ENCODE peak calls at places on chromosome 20, in four cellular contexts. One of them, this sample, is unnamed.

GRCh38 chr20:51563597-51564332 is 21.2 kb upstream of the NFATC2 start:
- DNase-seq in WTC11: peak
- DNase-seq in K562: peak
- DNase-seq in H1: peak
- DNase-seq in this sample: peak

GRCh38 chr20:61262036-61262435 is 10.0 kb downstream of the CDH4 start:
- DNase-seq in K562: no peak
- DNase-seq in H1: no peak
- DNase-seq in WTC11: no peak
- DNase-seq in this sample: no peak

GRCh38 chr20:47365023-47365764 is 8.7 kb upstream of the ZMYND8 start:
- DNase-seq in K562: peak
- DNase-seq in H1: no peak
- DNase-seq in WTC11: no peak
- DNase-seq in this sample: no peak

GRCh38 chr20:19964289-19965263 is 52.6 kb upstream of the NAA20 start:
- DNase-seq in K562: peak
- DNase-seq in WTC11: no peak
- DNase-seq in H1: no peak
- DNase-seq in this sample: no peak

GRCh38 chr20:29741594-29741893 is 1515.9 kb upstream of the DEFB115 start:
- DNase-seq in H1: no peak
- DNase-seq in K562: no peak
- DNase-seq in WTC11: no peak
- DNase-seq in this sample: no peak

GRCh38 chr20:3745686-3746173 is 13.2 kb downstream of the HSPA12B start:
- DNase-seq in WTC11: no peak
- DNase-seq in H1: peak
- DNase-seq in K562: no peak
- DNase-seq in this sample: no peak

GRCh38 chr20:33697129-33697528 is 10.9 kb upstream of the E2F1 start:
- DNase-seq in H1: no peak
- DNase-seq in K562: no peak
- DNase-seq in WTC11: no peak
- DNase-seq in this sample: peak

GRCh38 chr20:52219441-52219840 is 27.9 kb upstream of the ZFP64 start:
- DNase-seq in K562: no peak
- DNase-seq in WTC11: peak
- DNase-seq in H1: no peak
- DNase-seq in this sample: no peak

GRCh38 chr20:18391686-18392085 is 75.1 kb downstream of the DZANK1 start:
- DNase-seq in H1: no peak
- DNase-seq in WTC11: no peak
- DNase-seq in K562: no peak
- DNase-seq in this sample: no peak

GRCh38 chr20:43744121-43744520 is 17.3 kb upstream of the GTSF1L start:
- DNase-seq in H1: no peak
- DNase-seq in K562: no peak
- DNase-seq in WTC11: no peak
- DNase-seq in this sample: no peak

GRCh38 chr20:45019027-45019763 is 52.9 kb downstream of the STK4 start:
- DNase-seq in K562: no peak
- DNase-seq in H1: no peak
- DNase-seq in WTC11: no peak
- DNase-seq in this sample: no peak

GRCh38 chr20:61118429-61119224 is 133.4 kb upstream of the CDH4 start:
- DNase-seq in H1: no peak
- DNase-seq in K562: no peak
- DNase-seq in WTC11: no peak
- DNase-seq in this sample: no peak

GRCh38 chr20:48733296-48733790 is 94.5 kb downstream of the PREX1 start:
- DNase-seq in H1: no peak
- DNase-seq in WTC11: no peak
- DNase-seq in K562: no peak
- DNase-seq in this sample: no peak

GRCh38 chr20:19024296-19025035 is 188.0 kb upstream of the SLC24A3 start:
- DNase-seq in H1: peak
- DNase-seq in K562: no peak
- DNase-seq in WTC11: no peak
- DNase-seq in this sample: no peak

GRCh38 chr20:11368965-11369711 is 548.6 kb upstream of the BTBD3 start:
- DNase-seq in K562: no peak
- DNase-seq in H1: no peak
- DNase-seq in WTC11: no peak
- DNase-seq in this sample: no peak

GRCh38 chr20:59802471-59803221 is 130.8 kb downstream of the SYCP2 start:
- DNase-seq in H1: no peak
- DNase-seq in K562: no peak
- DNase-seq in WTC11: no peak
- DNase-seq in this sample: peak

GRCh38 chr20:16699287-16699686 is 30.5 kb upstream of the SNRPB2 start:
- DNase-seq in H1: no peak
- DNase-seq in K562: no peak
- DNase-seq in WTC11: no peak
- DNase-seq in this sample: peak

GRCh38 chr20:25629816-25630499 is 6.1 kb upstream of the NANP start:
- DNase-seq in H1: no peak
- DNase-seq in WTC11: no peak
- DNase-seq in K562: no peak
- DNase-seq in this sample: no peak

GRCh38 chr20:2991532-2991931 is 51.9 kb upstream of the GNRH2 start:
- DNase-seq in K562: no peak
- DNase-seq in WTC11: no peak
- DNase-seq in H1: no peak
- DNase-seq in this sample: no peak

GRCh38 chr20:25299801-25300200 is 51.9 kb downstream of the PYGB start:
- DNase-seq in WTC11: no peak
- DNase-seq in H1: no peak
- DNase-seq in K562: peak
- DNase-seq in this sample: no peak

GRCh38 chr20:25538838-25539665 is 46.3 kb downstream of the NINL start:
- DNase-seq in WTC11: no peak
- DNase-seq in H1: no peak
- DNase-seq in K562: no peak
- DNase-seq in this sample: no peak

GRCh38 chr20:41052742-41053419 is 24.3 kb downstream of the TOP1 start:
- DNase-seq in H1: no peak
- DNase-seq in K562: no peak
- DNase-seq in WTC11: no peak
- DNase-seq in this sample: no peak

GRCh38 chr20:63071541-63072181 is 64.9 kb upstream of the BHLHE23 start:
- DNase-seq in WTC11: peak
- DNase-seq in K562: peak
- DNase-seq in H1: peak
- DNase-seq in this sample: peak

GRCh38 chr20:53804920-53805894 is 211.6 kb upstream of the ZNF217 start:
- DNase-seq in H1: no peak
- DNase-seq in WTC11: no peak
- DNase-seq in K562: no peak
- DNase-seq in this sample: no peak

GRCh38 chr20:16978497-16978896 is 230.3 kb downstream of the OTOR start:
- DNase-seq in H1: no peak
- DNase-seq in K562: no peak
- DNase-seq in WTC11: no peak
- DNase-seq in this sample: no peak

GRCh38 chr20:18360601-18361000 is 72.3 kb downstream of the ZNF133 start:
- DNase-seq in WTC11: no peak
- DNase-seq in K562: no peak
- DNase-seq in H1: no peak
- DNase-seq in this sample: no peak

GRCh38 chr20:62012631-62013030 is 53.0 kb downstream of the TAF4 start:
- DNase-seq in WTC11: no peak
- DNase-seq in H1: no peak
- DNase-seq in K562: no peak
- DNase-seq in this sample: no peak

GRCh38 chr20:9068896-9069663 is at the start of gene PLCB4:
- DNase-seq in K562: peak
- DNase-seq in WTC11: peak
- DNase-seq in H1: peak
- DNase-seq in this sample: peak

GRCh38 chr20:21315138-21315537 is 12.0 kb downstream of the XRN2 start:
- DNase-seq in H1: no peak
- DNase-seq in K562: no peak
- DNase-seq in WTC11: no peak
- DNase-seq in this sample: no peak

GRCh38 chr20:9912858-9913434 is 74.1 kb upstream of the PAK5 start:
- DNase-seq in H1: peak
- DNase-seq in WTC11: peak
- DNase-seq in K562: peak
- DNase-seq in this sample: peak

GRCh38 chr20:35269055-35269781 is 8.7 kb downstream of the MMP24OS start:
- DNase-seq in K562: peak
- DNase-seq in WTC11: peak
- DNase-seq in H1: peak
- DNase-seq in this sample: peak

GRCh38 chr20:3276400-3277015 is 37.5 kb upstream of the SLC4A11 start:
- DNase-seq in K562: peak
- DNase-seq in WTC11: peak
- DNase-seq in H1: no peak
- DNase-seq in this sample: no peak

GRCh38 chr20:3934628-3935027 is 45.4 kb downstream of the PANK2 start:
- DNase-seq in K562: no peak
- DNase-seq in WTC11: no peak
- DNase-seq in H1: no peak
- DNase-seq in this sample: no peak

GRCh38 chr20:22402550-22402949 is 181.8 kb downstream of the FOXA2 start:
- DNase-seq in H1: no peak
- DNase-seq in WTC11: no peak
- DNase-seq in K562: peak
- DNase-seq in this sample: no peak

GRCh38 chr20:42721923-42722322 is 467.8 kb downstream of the PTPRT start:
- DNase-seq in WTC11: no peak
- DNase-seq in H1: no peak
- DNase-seq in K562: no peak
- DNase-seq in this sample: no peak

GRCh38 chr20:43583133-43583864 is 7.4 kb upstream of the IFT52 start:
- DNase-seq in K562: no peak
- DNase-seq in WTC11: no peak
- DNase-seq in H1: no peak
- DNase-seq in this sample: no peak

GRCh38 chr20:16864069-16864468 is 115.9 kb downstream of the OTOR start:
- DNase-seq in H1: no peak
- DNase-seq in WTC11: no peak
- DNase-seq in K562: no peak
- DNase-seq in this sample: no peak

DNA sequence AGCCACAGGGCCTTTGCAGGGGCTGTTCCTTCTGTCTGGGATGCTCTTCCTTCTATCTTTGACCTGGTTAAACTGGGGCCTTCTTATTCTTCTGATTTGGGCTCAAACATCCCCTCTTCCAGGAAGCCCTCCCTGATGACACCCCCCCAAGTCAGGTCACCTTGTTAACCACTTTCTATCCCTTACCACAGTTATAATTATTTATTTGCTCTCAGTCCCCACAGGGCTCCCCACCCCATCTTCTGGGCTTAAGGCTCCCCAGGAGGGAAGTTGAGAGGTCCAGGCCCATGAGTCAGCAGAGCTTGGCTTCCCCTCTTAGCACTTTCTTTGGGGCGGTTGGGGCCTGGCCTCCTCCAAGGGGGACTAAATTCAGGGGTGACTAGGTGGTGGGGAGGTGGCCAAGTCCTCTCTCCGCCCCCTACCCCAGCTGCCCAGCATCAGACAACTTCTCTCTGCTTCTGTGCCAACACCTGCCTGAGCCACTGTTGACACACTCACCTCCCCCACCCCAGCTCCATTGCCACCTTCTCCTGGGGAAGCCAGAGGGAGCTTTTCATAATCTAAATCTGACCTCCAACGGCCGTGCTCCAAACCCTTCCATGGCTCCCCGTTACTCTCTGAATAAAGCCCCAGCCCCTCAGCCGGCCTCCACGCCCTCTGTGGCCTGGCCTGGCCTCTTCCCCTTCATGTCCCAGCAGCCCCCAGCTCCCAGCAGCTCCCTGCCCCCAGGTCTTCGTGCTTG is 70.0 kb downstream of the CEBPB start:
- DNase-seq in WTC11: no peak
- DNase-seq in H1: no peak
- DNase-seq in K562: peak
- DNase-seq in this sample: no peak
- TF ChIP-seq TEAD4 in WTC11: no peak
- TF ChIP-seq TEAD4 in H1: no peak
- TF ChIP-seq TEAD4 in K562: no peak
- TF ChIP-seq TEAD4 in this sample: no peak

DNA sequence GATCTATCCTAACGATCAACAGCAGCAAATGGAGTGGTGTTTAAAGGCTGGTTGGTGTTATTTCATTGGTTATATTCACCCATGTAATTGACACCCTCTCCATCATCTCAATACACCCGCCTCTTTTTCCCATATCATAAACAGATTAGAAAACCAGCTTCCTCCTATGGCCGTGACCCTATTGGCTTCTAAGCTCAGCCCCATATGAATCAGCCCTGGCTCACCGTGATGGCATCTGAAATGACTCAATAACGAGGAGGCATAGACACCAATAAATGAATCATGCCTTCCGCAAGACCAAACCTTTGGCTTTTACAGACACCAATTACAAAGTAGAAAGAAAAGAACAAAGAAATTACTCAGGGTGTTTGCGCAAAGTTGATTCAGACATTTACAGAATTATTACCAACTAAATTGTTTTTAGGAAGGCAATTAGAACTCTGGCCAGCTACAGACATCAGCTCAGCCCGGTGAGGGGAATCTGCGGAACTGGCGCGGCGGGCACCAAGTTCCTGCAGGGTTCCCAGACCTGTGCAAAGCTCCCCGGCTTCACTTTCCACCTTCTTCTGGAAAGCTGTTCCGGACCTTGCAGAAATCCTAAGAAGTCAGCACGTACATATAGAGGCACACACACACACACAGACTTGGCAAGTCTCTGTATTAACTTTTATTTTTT is 11.5 kb downstream of the PMEPA1 start:
- DNase-seq in K562: no peak
- DNase-seq in WTC11: no peak
- DNase-seq in H1: no peak
- DNase-seq in this sample: peak
- TF ChIP-seq TEAD4 in K562: no peak
- TF ChIP-seq TEAD4 in WTC11: no peak
- TF ChIP-seq TEAD4 in H1: no peak
- TF ChIP-seq TEAD4 in this sample: peak

GRCh38 chr20:57594092-57594911 is 25.9 kb downstream of the ZBP1 start:
- DNase-seq in H1: peak
- DNase-seq in K562: peak
- DNase-seq in WTC11: peak
- DNase-seq in this sample: peak
- TF ChIP-seq TEAD4 in H1: no peak
- TF ChIP-seq TEAD4 in K562: no peak
- TF ChIP-seq TEAD4 in WTC11: no peak
- TF ChIP-seq TEAD4 in this sample: no peak

DNA sequence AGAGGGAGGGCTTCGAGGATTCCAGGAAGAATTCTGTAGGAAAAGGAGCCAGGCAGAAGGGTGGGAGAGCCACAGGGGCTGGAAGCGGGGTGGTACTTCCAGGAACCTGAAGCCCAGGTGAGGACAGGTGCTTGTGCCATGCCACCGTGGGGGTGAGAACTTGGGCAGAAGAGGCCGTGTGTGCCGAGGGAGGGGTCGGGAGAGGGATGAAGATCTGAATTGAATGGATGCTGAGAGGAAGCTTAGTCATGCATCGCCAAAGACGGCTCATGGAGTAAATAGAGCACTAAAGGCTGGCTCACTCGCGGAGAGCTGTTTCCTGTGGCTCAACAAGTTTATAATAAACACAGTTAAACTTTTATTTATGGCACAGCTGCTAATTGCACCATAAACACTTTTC is 21.7 kb upstream of the MYT1 start:
- DNase-seq in WTC11: peak
- DNase-seq in H1: peak
- DNase-seq in K562: no peak
- DNase-seq in this sample: peak
- TF ChIP-seq TEAD4 in WTC11: no peak
- TF ChIP-seq TEAD4 in H1: no peak
- TF ChIP-seq TEAD4 in K562: no peak
- TF ChIP-seq TEAD4 in this sample: no peak